ENCODE peak calls at places on chromosomes 5 and 9, in seven cellular contexts. D is fibroblast of pulmonary artery; V is ovary; I is stimulated activated CD4-positive, alpha-beta T cell treated with anti-CD3 and anti-CD28 coated beads, TNF-alpha, amount 100 ng/mL, for 1 hour; P is Calu3; Y is NCI-H1105; N is AG04449. W is an unnamed sample.

GRCh38 chr9:75108571-75108970 is 20.3 kb downstream of the OSTF1 start:
- DNase-seq in D (peak), V (peak), I (no peak), P (no peak), Y (no peak), N (no peak), W (no peak)

GRCh38 chr5:67414712-67415111 is 218.1 kb upstream of the CD180 start:
- DNase-seq in D (peak), V (no peak), I (no peak), P (no peak), Y (no peak), N (peak), W (no peak)

GRCh38 chr9:87157366-87158031 is 210.2 kb upstream of the GAS1 start:
- DNase-seq in D (peak), V (no peak), I (no peak), P (no peak), Y (peak), N (no peak), W (no peak)

GRCh38 chr5:175828676-175829075 is 42.7 kb upstream of the CPLX2 start:
- DNase-seq in D (no peak), V (no peak), I (no peak), P (no peak), Y (no peak), N (no peak), W (no peak)

GRCh38 chr5:149242339-149242738 is 29.3 kb upstream of the AFAP1L1 start:
- DNase-seq in D (no peak), V (no peak), I (no peak), P (no peak), Y (no peak), N (no peak), W (no peak)

GRCh38 chr5:55888205-55888604 is 37.0 kb downstream of the IL31RA start:
- DNase-seq in D (no peak), V (no peak), I (no peak), P (no peak), Y (no peak), N (no peak), W (no peak)

GRCh38 chr5:53008751-53009150 is 19.6 kb downstream of the ITGA2 start:
- DNase-seq in D (no peak), V (no peak), I (no peak), P (no peak), Y (no peak), N (no peak), W (peak)

GRCh38 chr9:123131258-123131657 is 97.8 kb downstream of the GPR21 start:
- DNase-seq in D (peak), V (no peak), I (no peak), P (no peak), Y (no peak), N (peak), W (no peak)

GRCh38 chr5:163619951-163620350 is 114.5 kb downstream of the MAT2B start:
- DNase-seq in D (no peak), V (no peak), I (no peak), P (no peak), Y (no peak), N (no peak), W (no peak)

GRCh38 chr5:135564305-135564704 is 14.5 kb downstream of the CXCL14 start:
- DNase-seq in D (no peak), V (no peak), I (no peak), P (no peak), Y (no peak), N (no peak), W (no peak)

GRCh38 chr5:79564798-79565279 is 47.4 kb upstream of the TENT2 start:
- DNase-seq in D (no peak), V (no peak), I (no peak), P (no peak), Y (no peak), N (no peak), W (no peak)

GRCh38 chr9:81468084-81468595 is 221.2 kb downstream of the TLE1 start:
- DNase-seq in D (no peak), V (no peak), I (no peak), P (no peak), Y (no peak), N (no peak), W (no peak)

GRCh38 chr5:10400834-10401233 is 40.8 kb upstream of the ROPN1L start:
- DNase-seq in D (peak), V (no peak), I (no peak), P (no peak), Y (no peak), N (no peak), W (no peak)

GRCh38 chr5:172115541-172115982 is 72.5 kb downstream of the STK10 start:
- DNase-seq in D (no peak), V (peak), I (no peak), P (no peak), Y (no peak), N (no peak), W (no peak)

GRCh38 chr5:1343315-1343751 is 1.6 kb downstream of the CLPTM1L start:
- DNase-seq in D (no peak), V (no peak), I (no peak), P (no peak), Y (no peak), N (no peak), W (no peak)

GRCh38 chr9:16811987-16812685 is 58.3 kb downstream of the BNC2 start:
- DNase-seq in D (no peak), V (no peak), I (no peak), P (no peak), Y (no peak), N (no peak), W (no peak)

W was measured in A549.